ENCODE peak calls at places on chromosome 15, in four cellular contexts. Z is BE2C, I is PC-9, W is foreskin fibroblast. B is an unnamed sample.

GRCh38 chr15:74603789-74604705 is 11.6 kb upstream of the CLK3 start:
- DNase-seq in Z (no peak), W (no peak), I (no peak), B (no peak)

GRCh38 chr15:60208708-60209107 is 189.1 kb downstream of the ANXA2 start:
- DNase-seq in Z (no peak), I (no peak), W (no peak), B (no peak)

GRCh38 chr15:25090073-25090733 is 135.4 kb downstream of the SNRPN start:
- DNase-seq in W (no peak), I (no peak), Z (no peak), B (no peak)

GRCh38 chr15:52760562-52760961 is 29.6 kb downstream of the ONECUT1 start:
- DNase-seq in I (no peak), W (no peak), Z (no peak), B (no peak)

GRCh38 chr15:37081985-37082384 is 18.4 kb downstream of the MEIS2 start:
- DNase-seq in Z (no peak), I (no peak), W (no peak), B (no peak)

GRCh38 chr15:98735895-98736617 is 87.7 kb downstream of the IGF1R start:
- DNase-seq in W (no peak), Z (peak; percentile 76), I (no peak), B (no peak)

GRCh38 chr15:43390723-43391122 is 19.8 kb downstream of the TUBGCP4 start:
- DNase-seq in Z (no peak), I (no peak), W (no peak), B (no peak)

GRCh38 chr15:74622758-74623157 is 7.1 kb downstream of the CLK3 start:
- DNase-seq in Z (no peak), W (no peak), I (no peak), B (no peak)

GRCh38 chr15:66630801-66631351 is 65.1 kb upstream of the LCTL start:
- DNase-seq in Z (peak; percentile 86), I (no peak), W (no peak), B (no peak)

GRCh38 chr15:69668963-69669362 is 216.3 kb downstream of the RPLP1 start:
- DNase-seq in W (no peak), Z (no peak), I (no peak), B (no peak)
- H3K4me3 ChIP-seq in W (no peak overlapping the region), Z (no peak overlapping the region), I (no peak overlapping the region), B (no peak overlapping the region)

DNA sequence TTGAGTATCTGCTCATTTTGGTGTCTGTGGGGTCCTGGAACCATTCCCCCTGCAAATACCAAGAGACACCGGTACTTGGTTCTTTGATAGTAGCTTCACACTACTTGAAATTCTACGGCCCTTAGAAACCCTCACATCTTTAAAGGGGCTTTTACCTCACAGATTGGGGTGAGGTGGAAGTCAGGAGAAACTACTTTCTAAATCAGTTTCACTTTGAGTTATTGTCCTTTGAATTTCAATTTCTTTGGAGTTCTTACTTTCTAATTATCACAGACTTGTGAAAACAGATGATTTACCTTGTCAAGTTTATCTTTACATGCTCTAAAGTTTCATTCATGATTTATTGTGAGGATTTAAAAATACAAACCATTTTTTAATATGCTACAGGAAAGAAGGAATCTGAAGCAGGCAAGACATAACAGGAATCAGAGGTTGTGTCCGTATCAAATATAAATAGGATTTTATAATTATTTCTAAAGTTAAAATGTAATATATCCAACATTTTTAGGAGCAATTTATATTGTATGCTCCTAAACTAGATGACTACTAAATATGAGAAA is 98.9 kb downstream of the NEDD4 start:
- DNase-seq in W (no peak), Z (no peak), I (no peak), B (no peak)
- H3K4me3 ChIP-seq in W (no peak overlapping the region), Z (no peak overlapping the region), I (no peak overlapping the region), B (no peak overlapping the region)

GRCh38 chr15:94230436-94230885 is 900 bp upstream of the MCTP2 start:
- DNase-seq in I (no peak), Z (no peak), W (no peak), B (no peak)
- H3K4me3 ChIP-seq in I (peak overlapping the region; percentile 71), Z (peak overlapping the region; percentile 64), W (peak overlapping the region; percentile 51), B (peak overlapping the region; percentile 30)

GRCh38 chr15:86183765-86184491 is 104.3 kb downstream of the AGBL1 start:
- DNase-seq in I (no peak), W (no peak), Z (no peak), B (no peak)
- H3K4me3 ChIP-seq in I (no peak overlapping the region), W (no peak overlapping the region), Z (no peak overlapping the region), B (no peak overlapping the region)

GRCh38 chr15:100879461-100880138 is at the start of gene ALDH1A3:
- DNase-seq in I (peak; percentile 90), W (no peak), Z (peak; percentile 28), B (no peak)

GRCh38 chr15:100879046-100879445 is 585 bp upstream of the ALDH1A3 start:
- DNase-seq in W (no peak), Z (peak; percentile 35), I (no peak), B (no peak)

GRCh38 chr15:100878130-100878529 is 1.5 kb upstream of the ALDH1A3 start:
- DNase-seq in I (no peak), Z (no peak), W (no peak), B (no peak)

GRCh38 chr15:100877551-100877950 is 2.1 kb upstream of the ALDH1A3 start:
- DNase-seq in I (peak; percentile 85), Z (no peak), W (no peak), B (no peak)

GRCh38 chr15:100878601-100879000 is 1.0 kb upstream of the ALDH1A3 start:
- DNase-seq in W (no peak), Z (no peak), I (no peak), B (no peak)
- H3K4me3 ChIP-seq in W (no peak overlapping the region), Z (peak overlapping the region; percentile 38), I (peak overlapping the region; percentile 94), B (peak overlapping the region; percentile 45)